ENCODE peak calls at places on chromosomes 11 and 22, in nine cellular contexts. D is IMR-90, M is adrenal gland, Y is sigmoid colon, X is uterus, L is endothelial cell of umbilical vein, G is lower leg skin, I is right lobe of liver, W is A549. Z is an unnamed sample.

GRCh38 chr11:123166095-123166559 is 28.9 kb downstream of the CLMP start:
- DNase-seq in I (no peak), Y (peak; percentile 84), W (peak; percentile 32), D (peak; percentile 97), X (peak; percentile 75), M (peak; percentile 48), G (no peak), L (no peak), Z (no peak)

GRCh38 chr11:110711776-110712642 is at the start of gene ARHGAP20:
- DNase-seq in M (peak; percentile 72), Y (peak; percentile 85), L (peak; percentile 62), W (peak; percentile 14), I (peak; percentile 86), X (peak; percentile 77), G (peak; percentile 26), D (peak; percentile 71), Z (no peak)

GRCh38 chr11:19389787-19390303 is 149.1 kb upstream of the E2F8 start:
- DNase-seq in X (no peak), M (peak; percentile 36), I (peak; percentile 60), Y (peak; percentile 73), L (peak; percentile 32), G (peak; percentile 39), W (no peak), D (peak; percentile 27), Z (no peak)

GRCh38 chr11:110431212-110432073 is 1.7 kb downstream of the FDX1 start:
- DNase-seq in W (no peak), X (no peak), I (no peak), Y (no peak), L (no peak), D (peak; percentile 31), M (no peak), G (no peak), Z (no peak)

GRCh38 chr22:24507742-24508141 is 12.6 kb downstream of the UPB1 start:
- DNase-seq in Y (no peak), G (no peak), W (no peak), X (no peak), I (no peak), D (no peak), M (no peak), L (no peak), Z (no peak)

GRCh38 chr11:75197512-75198277 is 42.9 kb upstream of the TPBGL start:
- DNase-seq in G (no peak), L (no peak), Y (peak; percentile 54), W (no peak), D (no peak), I (no peak), M (no peak), X (no peak), Z (no peak)

GRCh38 chr11:122197055-122197987 is 81.3 kb upstream of the BLID start:
- DNase-seq in G (peak; percentile 24), M (peak; percentile 67), W (peak; percentile 87), Y (no peak), L (peak; percentile 96), D (peak; percentile 99), X (peak; percentile 44), I (no peak), Z (peak; percentile 32)

GRCh38 chr11:31355131-31355530 is 14.4 kb downstream of the DCDC1 start:
- DNase-seq in L (no peak), M (no peak), Y (no peak), X (no peak), D (peak; percentile 20), G (no peak), I (no peak), W (no peak), Z (no peak)

GRCh38 chr22:48417143-48418070 is 1410.3 kb downstream of the BRD1 start:
- DNase-seq in M (no peak), L (no peak), D (no peak), G (no peak), X (no peak), Y (no peak), I (no peak), W (no peak), Z (no peak)

GRCh38 chr11:117819096-117820040 is 5.2 kb downstream of the FXYD2 start:
- DNase-seq in Y (peak; percentile 82), M (peak; percentile 68), X (peak; percentile 75), W (peak; percentile 76), L (peak; percentile 80), I (no peak), G (no peak), D (peak; percentile 63), Z (no peak)

GRCh38 chr11:101061606-101062005 is 68.0 kb downstream of the PGR start:
- DNase-seq in D (peak; percentile 21), G (no peak), I (no peak), W (no peak), Y (no peak), X (no peak), M (no peak), L (no peak), Z (no peak)

GRCh38 chr11:75498556-75499255 is 27.0 kb downstream of the GDPD5 start:
- DNase-seq in L (no peak), G (no peak), X (no peak), Y (no peak), W (peak; percentile 16), D (peak; percentile 30), I (no peak), M (no peak), Z (no peak)

GRCh38 chr11:122101625-122102291 is 14.3 kb downstream of the BLID start:
- DNase-seq in X (peak; percentile 74), W (no peak), I (no peak), Y (peak; percentile 89), G (peak; percentile 48), M (peak; percentile 57), L (peak; percentile 89), D (peak; percentile 85), Z (no peak)

GRCh38 chr11:112316971-112317370 is 56.3 kb upstream of the PLET1 start:
- DNase-seq in M (no peak), L (no peak), D (peak; percentile 30), X (no peak), W (no peak), G (no peak), Y (no peak), I (no peak), Z (no peak)

DNA sequence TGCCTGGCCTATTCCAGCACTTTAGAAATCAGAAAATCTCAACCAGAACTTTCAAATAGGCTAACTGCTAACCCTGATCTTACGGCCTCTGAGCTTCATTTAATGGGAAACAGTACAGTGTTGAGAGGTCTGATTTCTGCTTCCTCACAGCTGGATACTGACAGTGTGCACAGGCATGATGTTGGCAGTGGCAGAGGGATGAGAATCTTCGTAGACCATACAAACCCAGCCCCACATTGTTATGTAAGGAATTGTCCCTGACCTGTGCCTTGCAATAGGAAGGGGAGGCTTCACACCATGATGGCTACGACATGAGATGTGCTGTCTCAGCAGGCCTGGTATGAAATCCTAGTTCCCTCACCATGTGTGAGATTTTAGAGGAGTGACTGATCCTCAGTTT is 49.0 kb downstream of the CD44 start:
- DNase-seq in I (no peak), G (no peak), D (no peak), W (no peak), Y (no peak), M (no peak), L (no peak), X (no peak), Z (no peak)
- TF ChIP-seq POLR2A in I (no peak), G (no peak), D (no peak), W (no peak), Y (no peak), M (no peak), L (no peak), X (no peak), Z (no peak)

DNA sequence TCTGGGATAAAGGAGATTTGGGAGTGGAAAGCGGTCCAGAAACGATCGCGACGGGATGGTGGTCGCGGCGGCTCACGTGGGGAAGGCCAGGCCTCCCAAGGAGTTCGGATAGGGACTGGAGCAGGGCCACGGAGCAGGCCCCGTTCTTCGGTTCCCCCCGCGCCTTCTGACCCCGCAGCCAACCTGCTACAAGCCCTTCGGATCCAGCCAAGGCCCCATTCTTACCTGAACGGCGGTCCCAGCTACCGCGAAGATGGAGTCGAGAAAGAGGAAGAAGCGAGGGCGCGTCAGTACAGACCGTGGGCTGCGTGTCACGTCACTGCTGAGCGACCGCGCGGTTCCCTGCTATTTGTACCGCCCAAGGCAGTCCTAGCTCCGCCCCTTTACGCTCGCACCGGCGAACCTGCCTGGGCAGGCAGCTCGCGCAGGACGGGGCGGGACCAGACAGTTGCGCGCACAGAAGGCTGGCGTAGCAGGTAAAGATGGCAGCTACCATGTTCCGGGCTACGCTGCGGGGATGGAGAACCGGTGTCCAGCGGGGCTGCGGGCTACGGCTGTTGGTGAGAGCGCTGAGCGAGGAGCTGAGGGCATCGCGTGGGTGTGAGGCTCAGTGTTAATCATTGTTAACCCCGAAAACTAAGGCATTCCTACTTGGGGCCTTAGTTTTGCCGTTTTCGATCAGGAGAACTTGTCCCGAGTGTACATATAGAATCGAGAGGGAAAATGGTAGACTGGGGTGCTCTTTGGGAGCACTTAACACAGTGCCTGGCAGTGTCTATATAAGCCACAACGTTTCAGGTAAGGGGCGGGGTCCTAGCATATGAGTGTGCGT is at the start of the genes FAU and MRPL49:
- DNase-seq in I (peak; percentile 100), L (peak; percentile 98), W (peak; percentile 98), M (peak; percentile 99), G (peak; percentile 97), X (peak; percentile 97), D (peak; percentile 96), Y (peak; percentile 99), Z (peak; percentile 97)
- TF ChIP-seq POLR2A in I (peak; percentile 92), L (peak; percentile 93), W (peak; percentile 95), M (peak; percentile 100), G (no peak), X (peak; percentile 97), D (peak; percentile 88), Y (peak; percentile 89), Z (peak; percentile 97)

GRCh38 chr11:13008625-13009475 is at the start of gene RASSF10:
- DNase-seq in W (peak; percentile 89), D (no peak), X (peak; percentile 25), L (peak; percentile 20), I (peak; percentile 23), G (peak; percentile 69), M (no peak), Y (peak; percentile 63), Z (no peak)
- TF ChIP-seq POLR2A in W (peak; percentile 97), D (no peak), X (no peak), L (no peak), I (no peak), G (no peak), M (no peak), Y (peak; percentile 69), Z (no peak)

GRCh38 chr11:17076517-17077239 is 789 bp downstream of the RPS13 start:
- DNase-seq in X (no peak), G (no peak), Y (no peak), L (no peak), I (no peak), W (no peak), D (peak; percentile 2), M (peak; percentile 22), Z (no peak)

GRCh38 chr11:17077240-17077519 is 287 bp downstream of the RPS13 start:
- DNase-seq in W (no peak), L (no peak), Y (no peak), X (no peak), I (no peak), G (no peak), D (no peak), M (no peak), Z (no peak)

GRCh38 chr11:17073370-17074027 is 4.0 kb downstream of the RPS13 start:
- DNase-seq in D (no peak), Y (no peak), X (no peak), M (no peak), G (no peak), I (no peak), L (no peak), W (no peak), Z (no peak)

GRCh38 chr11:17075506-17075905 is 2.0 kb downstream of the RPS13 start:
- DNase-seq in G (no peak), Y (no peak), I (no peak), D (no peak), X (no peak), W (no peak), L (no peak), M (no peak), Z (no peak)

GRCh38 chr11:17077520-17078401 is at the start of gene RPS13:
- DNase-seq in I (peak; percentile 97), M (peak; percentile 98), D (peak; percentile 99), G (peak; percentile 97), Y (peak; percentile 99), W (peak; percentile 99), L (peak; percentile 100), X (peak; percentile 97), Z (peak; percentile 92)
- TF ChIP-seq POLR2A in I (peak; percentile 81), M (peak; percentile 91), D (peak; percentile 96), G (no peak), Y (peak; percentile 70), W (peak; percentile 94), L (peak; percentile 99), X (peak; percentile 72), Z (peak; percentile 93)